ENCODE peak calls at places on chromosomes 5 and 9, in six cellular contexts. X is A549, N is fibroblast of lung, V is cardiac fibroblast, G is HFF-Myc, M is right atrium auricular region. U is an unnamed sample.

GRCh38 chr9:6243746-6244145 is 28.1 kb downstream of the IL33 start:
- DNase-seq in V (peak), M (no peak), X (no peak), G (no peak), N (no peak), U (peak)

GRCh38 chr5:118208031-118208453 is 780.3 kb downstream of the DTWD2 start:
- DNase-seq in V (no peak), G (no peak), X (no peak), M (no peak), N (no peak), U (no peak)

GRCh38 chr9:1871486-1872181 is 143.5 kb upstream of the SMARCA2 start:
- DNase-seq in X (no peak), M (no peak), G (no peak), V (peak), N (no peak), U (peak)

GRCh38 chr9:129276486-129277260 is 98.6 kb upstream of the IER5L start:
- DNase-seq in X (no peak), M (no peak), V (no peak), G (no peak), N (no peak), U (no peak)

GRCh38 chr5:16160706-16161105 is 18.9 kb downstream of the MARCHF11 start:
- DNase-seq in N (peak), X (peak), G (peak), V (peak), M (no peak), U (peak)

GRCh38 chr5:62268239-62268638 is 37.8 kb upstream of the KIF2A start:
- DNase-seq in V (peak), N (no peak), M (no peak), X (peak), G (no peak), U (peak)

GRCh38 chr9:132497731-132498130 is 84.7 kb upstream of the BARHL1 start:
- DNase-seq in N (no peak), V (no peak), G (no peak), X (no peak), M (no peak), U (no peak)

GRCh38 chr5:89407053-89407452 is 524.1 kb upstream of the MEF2C start:
- DNase-seq in V (no peak), M (no peak), X (no peak), N (no peak), G (no peak), U (no peak)

GRCh38 chr5:154647760-154648143 is 107.4 kb upstream of the LARP1 start:
- DNase-seq in V (peak), N (no peak), G (no peak), M (no peak), X (no peak), U (no peak)

GRCh38 chr5:54226215-54226614 is 84.2 kb downstream of the ARL15 start:
- DNase-seq in X (no peak), V (no peak), M (no peak), N (no peak), G (no peak), U (no peak)

GRCh38 chr9:71863652-71864051 is 47.3 kb downstream of the ABHD17B start:
- DNase-seq in M (no peak), N (peak), X (no peak), G (no peak), V (peak), U (no peak)

GRCh38 chr9:72539824-72540347 is 18.5 kb downstream of the TMC1 start:
- DNase-seq in X (no peak), V (no peak), N (no peak), M (no peak), G (no peak), U (peak)

GRCh38 chr9:135797507-135798302 is 95.7 kb downstream of the KCNT1 start:
- DNase-seq in V (peak), G (peak), X (peak), M (no peak), N (peak), U (peak)

GRCh38 chr9:114738581-114739316 is 56.8 kb upstream of the TEX48 start:
- DNase-seq in G (peak), V (peak), N (peak), M (peak), X (peak), U (peak)

GRCh38 chr9:33158555-33159057 is 8.5 kb downstream of the B4GALT1 start:
- DNase-seq in M (no peak), X (no peak), N (no peak), G (no peak), V (no peak), U (no peak)

GRCh38 chr9:137974746-137975526 is 97.4 kb downstream of the CACNA1B start:
- DNase-seq in X (no peak), V (no peak), M (peak), G (no peak), N (no peak), U (no peak)

GRCh38 chr9:104586496-104587180 is 12.6 kb downstream of the OR13C5 start:
- DNase-seq in N (no peak), M (no peak), X (no peak), G (no peak), V (peak), U (no peak)

GRCh38 chr9:134376386-134377142 is 50.3 kb downstream of the RXRA start:
- DNase-seq in G (no peak), V (no peak), X (no peak), M (no peak), N (no peak), U (no peak)

GRCh38 chr5:169914766-169915165 is 65.5 kb downstream of the INSYN2B start:
- DNase-seq in N (peak), G (no peak), V (peak), M (no peak), X (no peak), U (no peak)

GRCh38 chr9:87725900-87726709 is at the start of gene CTSL:
- DNase-seq in G (peak), N (peak), M (peak), V (peak), X (peak), U (peak)

GRCh38 chr5:10635257-10635860 is 71.5 kb downstream of the ANKRD33B start:
- DNase-seq in N (peak), V (peak), M (no peak), X (no peak), G (no peak), U (peak)

GRCh38 chr9:88451160-88451559 is 62.9 kb downstream of the SPIN1 start:
- DNase-seq in M (no peak), G (no peak), N (no peak), X (no peak), V (no peak), U (no peak)

GRCh38 chr9:129343697-129344375 is 165.8 kb upstream of the IER5L start:
- DNase-seq in G (no peak), X (peak), N (peak), M (peak), V (no peak), U (no peak)

GRCh38 chr9:71984388-71985069 is 73.1 kb downstream of the C9orf85 start:
- DNase-seq in M (no peak), V (peak), X (no peak), G (peak), N (peak), U (peak)

GRCh38 chr5:27010646-27011045 is 27.7 kb downstream of the CDH9 start:
- DNase-seq in G (no peak), N (no peak), X (no peak), V (no peak), M (no peak), U (no peak)

GRCh38 chr5:154857091-154857533 is 1.3 kb upstream of the CNOT8 start:
- DNase-seq in X (no peak), G (no peak), N (no peak), M (peak), V (no peak), U (peak)

GRCh38 chr5:14228219-14228618 is 85.1 kb downstream of the TRIO start:
- DNase-seq in G (no peak), N (no peak), V (no peak), M (no peak), X (no peak), U (no peak)

GRCh38 chr5:14227501-14227900 is 84.4 kb downstream of the TRIO start:
- DNase-seq in X (no peak), M (no peak), G (no peak), V (no peak), N (no peak), U (no peak)

GRCh38 chr5:14229734-14230133 is 86.6 kb downstream of the TRIO start:
- DNase-seq in M (no peak), N (no peak), X (no peak), V (no peak), G (no peak), U (no peak)

GRCh38 chr5:14231156-14231555 is 88.0 kb downstream of the TRIO start:
- DNase-seq in V (no peak), X (no peak), G (no peak), N (peak), M (no peak), U (no peak)

GRCh38 chr5:14229181-14229580 is 86.0 kb downstream of the TRIO start:
- DNase-seq in X (no peak), M (no peak), V (no peak), N (no peak), G (no peak), U (no peak)
- TF ChIP-seq CTCF in X (no peak), M (no peak), V (no peak), N (no peak), G (no peak), U (no peak)

DNA sequence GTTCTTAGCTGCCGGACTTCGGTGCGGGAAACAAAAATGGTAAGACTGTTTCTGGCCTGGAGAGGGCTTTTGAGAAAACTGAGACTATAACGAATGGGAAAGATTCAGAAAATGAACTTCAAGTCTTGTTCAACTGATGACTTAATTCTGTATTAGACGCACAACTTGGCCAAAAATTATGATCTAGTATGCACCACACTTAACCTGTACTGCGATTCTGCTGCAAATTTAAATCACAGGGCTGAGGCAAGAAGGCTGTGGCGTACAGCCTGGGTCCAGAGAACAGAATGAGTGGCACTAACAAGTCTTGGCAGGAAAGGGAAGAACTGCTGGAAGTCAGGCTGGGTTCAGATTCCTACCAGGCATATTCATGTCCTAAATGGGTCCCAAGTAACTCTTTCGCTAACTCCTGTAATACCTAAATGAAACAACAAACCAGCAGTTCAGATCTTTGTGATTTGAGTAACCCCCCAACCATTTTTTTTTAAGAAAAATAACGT is 781 bp upstream of the COL23A1 start:
- DNase-seq in M (no peak), X (no peak), V (no peak), N (peak), G (no peak), U (peak)
- H3K4me3 ChIP-seq in M (peak), X (peak), V (no peak), N (no peak), G (no peak), U (peak)

GRCh38 chr9:99241106-99241505 is 19.0 kb downstream of the SEC61B start:
- DNase-seq in V (no peak), N (no peak), M (no peak), G (no peak), X (no peak), U (no peak)
- TF ChIP-seq CTCF in V (no peak), N (no peak), M (no peak), G (no peak), X (no peak), U (no peak)

DNA sequence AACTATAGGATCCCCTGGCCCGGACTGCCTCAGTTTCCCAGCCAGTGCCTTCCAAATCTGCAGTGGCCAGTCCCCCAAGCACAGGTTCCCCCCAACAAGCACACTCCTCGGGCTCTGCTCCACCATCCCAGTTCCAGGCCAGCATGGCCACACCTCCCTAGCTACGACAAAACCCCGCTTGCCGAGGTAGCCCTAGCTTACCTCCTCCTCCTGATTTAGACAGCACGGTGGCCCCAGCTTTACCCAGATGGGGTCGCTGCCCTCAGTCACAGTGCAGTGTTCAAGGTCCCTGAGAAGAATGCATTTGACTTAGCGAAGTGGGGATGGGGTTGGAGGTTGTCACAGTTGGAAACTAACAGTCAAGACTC is 40.8 kb upstream of the GARNL3 start:
- DNase-seq in G (no peak), N (no peak), X (no peak), M (no peak), V (no peak), U (no peak)
- H3K4me3 ChIP-seq in G (no peak), N (no peak), X (peak), M (peak), V (no peak), U (no peak)

DNA sequence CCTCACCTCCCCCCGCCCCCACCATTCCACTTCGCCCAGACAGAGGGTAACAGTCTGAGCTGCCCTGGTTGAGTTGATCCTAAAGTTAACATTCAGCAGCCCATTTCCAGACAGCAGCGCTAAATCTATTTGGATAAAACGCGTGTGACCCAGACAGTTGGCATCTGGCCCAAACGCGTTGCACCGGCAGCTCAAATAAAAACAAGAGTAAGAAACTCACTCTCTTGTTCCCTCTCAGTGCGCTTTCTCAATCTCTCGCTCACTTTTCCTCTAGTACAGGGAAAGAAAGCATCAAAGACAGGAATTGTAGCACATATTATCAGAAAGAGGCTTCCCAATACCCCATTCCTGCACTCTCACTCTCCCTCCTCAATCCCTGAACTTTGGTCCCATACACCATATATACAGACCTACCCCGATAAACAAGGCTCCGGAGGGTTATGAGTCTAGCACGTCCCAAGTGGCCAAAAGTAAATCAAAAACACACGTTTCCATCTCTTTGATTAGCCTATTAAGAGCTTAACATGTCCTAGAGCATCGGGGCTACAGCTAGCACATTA is 1.3 kb downstream of the ADAMTS6 start:
- DNase-seq in M (peak), G (peak), N (peak), X (peak), V (peak), U (peak)
- TF ChIP-seq CTCF in M (no peak), G (no peak), N (no peak), X (no peak), V (no peak), U (no peak)

GRCh38 chr5:39422886-39423285 is 1.9 kb downstream of the DAB2 start:
- DNase-seq in X (no peak), G (no peak), M (no peak), N (no peak), V (no peak), U (no peak)
- H3K4me3 ChIP-seq in X (no peak), G (peak), M (peak), N (peak), V (peak), U (no peak)

DNA sequence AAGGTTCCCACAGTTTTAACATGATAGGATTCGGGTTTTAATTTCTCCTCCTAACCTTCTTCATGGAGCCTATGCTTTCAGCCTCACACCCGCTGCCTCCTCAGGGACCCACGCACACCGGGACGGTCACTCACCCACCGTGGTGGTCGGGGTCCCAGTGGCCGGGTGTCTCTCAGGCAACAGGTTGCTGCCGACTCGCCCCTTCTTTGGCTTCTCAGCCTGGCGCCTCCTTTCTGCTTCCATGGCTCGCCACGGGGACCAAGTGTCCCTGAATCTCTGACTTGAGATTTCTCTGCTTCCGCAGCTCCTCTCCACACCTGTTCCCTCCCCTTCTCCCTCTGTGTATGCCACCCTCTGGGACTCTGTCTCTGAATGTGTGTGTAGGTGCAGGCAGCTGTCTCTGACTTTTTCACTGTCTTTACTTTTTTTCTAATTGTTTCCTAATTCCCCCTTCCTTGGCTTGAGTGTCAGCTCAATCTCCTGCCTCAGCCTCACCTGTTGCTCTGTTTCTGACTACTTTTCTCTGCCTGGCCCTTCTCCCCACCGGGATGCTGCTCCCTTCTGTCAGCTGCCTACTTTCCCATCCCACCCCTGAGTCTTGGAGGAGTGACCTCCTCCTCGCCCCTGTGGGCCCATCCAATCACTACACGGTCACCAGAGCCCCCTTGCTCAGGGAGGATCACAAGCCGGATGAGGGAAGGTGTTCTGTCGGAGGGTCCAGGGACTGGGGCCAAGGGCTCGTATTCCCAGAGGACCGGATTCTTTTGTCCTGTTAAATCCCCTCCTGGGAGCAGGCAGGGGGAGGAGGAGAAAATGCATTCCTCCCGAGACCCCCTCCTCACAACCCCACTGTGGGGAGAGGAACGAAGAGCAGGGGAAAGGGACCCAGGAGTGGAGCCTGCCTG is at the start of gene PROP1:
- DNase-seq in V (no peak), G (no peak), N (no peak), M (peak), X (no peak), U (no peak)
- TF ChIP-seq CTCF in V (no peak), G (no peak), N (no peak), M (no peak), X (no peak), U (no peak)

GRCh38 chr9:90787771-90788460 is 13.7 kb upstream of the SYK start:
- DNase-seq in M (no peak), G (no peak), V (no peak), N (no peak), X (no peak), U (no peak)

GRCh38 chr9:90783964-90784363 is 17.7 kb upstream of the SYK start:
- DNase-seq in X (no peak), V (no peak), N (no peak), G (no peak), M (no peak), U (no peak)

GRCh38 chr9:90789408-90789807 is 12.2 kb upstream of the SYK start:
- DNase-seq in M (no peak), X (no peak), N (no peak), G (no peak), V (no peak), U (no peak)

GRCh38 chr9:90778746-90779145 is 22.9 kb upstream of the SYK start:
- DNase-seq in X (no peak), V (no peak), G (no peak), M (no peak), N (no peak), U (no peak)

GRCh38 chr9:90783552-90783951 is 18.1 kb upstream of the SYK start:
- DNase-seq in N (no peak), X (no peak), G (no peak), M (no peak), V (no peak), U (no peak)
- H3K4me3 ChIP-seq in N (no peak), X (no peak), G (no peak), M (no peak), V (no peak), U (no peak)

U was measured in bronchial epithelial cell.